ENCODE peak calls at places on chromosomes 7 and 10, in nine cellular contexts. T, G, L, N, V, I, Q, E and S are unnamed samples.
A peak's percentile ranks its signal among the peaks of the same experiment; 100 is the strongest.

GRCh38 chr7:135168001-135168400 is 2.5 kb downstream of the CYREN start:
- DNase-seq in N (no peak), L (no peak), E (no peak), G (no peak), T (no peak), V (no peak), Q (no peak), I (no peak), S (no peak)

GRCh38 chr10:31381171-31381570 is 62.2 kb downstream of the ZEB1 start:
- DNase-seq in L (no peak), V (no peak), Q (no peak), G (no peak), N (no peak), E (no peak), I (no peak), T (no peak), S (no peak)

GRCh38 chr7:26658080-26658697 is 206.2 kb downstream of the SKAP2 start:
- DNase-seq in E (no peak), T (no peak), G (peak; percentile 92), L (no peak), V (no peak), I (peak; percentile 66), Q (no peak), N (no peak), S (peak; percentile 57)

GRCh38 chr7:142000244-142000643 is 4.6 kb downstream of the MGAM start:
- DNase-seq in T (peak; percentile 50), L (no peak), V (no peak), G (no peak), E (no peak), N (no peak), I (no peak), Q (no peak), S (no peak)

GRCh38 chr10:47040041-47040491 is 128.8 kb downstream of the PTPN20 start:
- DNase-seq in V (no peak), N (no peak), Q (no peak), T (no peak), I (no peak), G (no peak), L (no peak), E (no peak), S (no peak)

GRCh38 chr10:124386186-124387077 is 32.3 kb downstream of the OAT start:
- DNase-seq in Q (no peak), V (no peak), I (no peak), G (no peak), T (no peak), E (no peak), N (no peak), L (no peak), S (no peak)

GRCh38 chr7:137890449-137890916 is 43.7 kb upstream of the DGKI start:
- DNase-seq in I (no peak), N (no peak), L (no peak), V (no peak), Q (no peak), T (no peak), E (no peak), G (no peak), S (no peak)

GRCh38 chr7:138866353-138866752 is 68.4 kb upstream of the ATP6V0A4 start:
- DNase-seq in T (no peak), Q (no peak), E (no peak), G (no peak), V (no peak), N (no peak), I (no peak), L (no peak), S (no peak)

GRCh38 chr7:155203059-155203881 is 94.4 kb upstream of the INSIG1 start:
- DNase-seq in G (no peak), L (no peak), E (no peak), T (no peak), Q (no peak), V (no peak), N (no peak), I (no peak), S (no peak)

GRCh38 chr7:69775231-69775771 is 177.0 kb downstream of the AUTS2 start:
- DNase-seq in G (no peak), Q (no peak), E (no peak), I (no peak), V (peak; percentile 76), L (no peak), T (no peak), N (no peak), S (no peak)

GRCh38 chr10:106582291-106582690 is 582.2 kb downstream of the SORCS1 start:
- DNase-seq in E (peak; percentile 34), I (no peak), T (peak; percentile 47), N (no peak), L (peak; percentile 29), Q (no peak), V (no peak), G (no peak), S (no peak)

GRCh38 chr7:157282141-157282801 is 54.5 kb upstream of the DNAJB6 start:
- DNase-seq in I (no peak), V (no peak), N (no peak), T (peak; percentile 65), E (no peak), L (no peak), G (no peak), Q (no peak), S (no peak)

GRCh38 chr10:131725736-131726459 is 174.9 kb upstream of the PPP2R2D start:
- DNase-seq in N (no peak), Q (no peak), L (no peak), G (no peak), T (no peak), E (no peak), I (no peak), V (no peak), S (no peak)

GRCh38 chr7:116316838-116317612 is 106.7 kb downstream of the TES start:
- DNase-seq in L (peak; percentile 64), G (no peak), E (peak; percentile 99), T (peak; percentile 100), V (peak; percentile 99), N (no peak), Q (peak; percentile 95), I (no peak), S (peak; percentile 76)

GRCh38 chr10:12180221-12180974 is 15.3 kb downstream of the NUDT5 start:
- DNase-seq in L (no peak), Q (no peak), G (no peak), V (no peak), I (no peak), N (no peak), E (no peak), T (peak; percentile 19), S (no peak)

GRCh38 chr7:122528879-122529481 is 169.9 kb downstream of the RNF133 start:
- DNase-seq in L (peak; percentile 69), Q (peak; percentile 5), E (peak; percentile 37), V (peak; percentile 43), I (peak; percentile 30), G (peak; percentile 41), T (peak; percentile 57), N (no peak), S (peak; percentile 27)

GRCh38 chr7:51304729-51305128 is 11.9 kb downstream of the COBL start:
- DNase-seq in G (no peak), E (no peak), T (no peak), V (no peak), Q (no peak), N (no peak), L (no peak), I (no peak), S (no peak)

GRCh38 chr10:99633832-99634231 is 13.6 kb upstream of the SLC25A28 start:
- DNase-seq in E (no peak), I (no peak), G (no peak), T (no peak), V (no peak), Q (no peak), N (no peak), L (no peak), S (no peak)

GRCh38 chr7:99794585-99795502 is 10.9 kb upstream of the CYP3A4 start:
- DNase-seq in I (no peak), T (no peak), N (no peak), V (no peak), L (no peak), G (no peak), Q (no peak), E (no peak), S (no peak)

GRCh38 chr7:150307129-150307528 is 16.0 kb upstream of the LRRC61 start:
- DNase-seq in V (no peak), E (no peak), L (no peak), G (no peak), I (no peak), N (no peak), Q (no peak), T (no peak), S (no peak)

GRCh38 chr7:44796034-44796503 is 412 bp upstream of the PPIA start:
- DNase-seq in E (peak; percentile 36), V (peak; percentile 44), N (no peak), Q (no peak), I (peak; percentile 60), G (peak; percentile 64), L (peak; percentile 86), T (peak; percentile 47), S (peak; percentile 89)

GRCh38 chr10:3077506-3077905 is 10.2 kb downstream of the PFKP start:
- DNase-seq in T (no peak), N (no peak), V (no peak), L (peak; percentile 25), G (no peak), E (no peak), I (no peak), Q (no peak), S (no peak)

GRCh38 chr10:58898854-58899573 is 277.4 kb upstream of the PHYHIPL start:
- DNase-seq in V (no peak), N (no peak), Q (no peak), L (no peak), I (no peak), T (peak; percentile 62), E (no peak), G (no peak), S (no peak)

GRCh38 chr10:63375458-63375857 is 90.3 kb downstream of the JMJD1C start:
- DNase-seq in N (no peak), G (no peak), V (no peak), T (peak; percentile 33), I (no peak), Q (no peak), L (no peak), E (no peak), S (no peak)

GRCh38 chr7:138981332-138982203 is at the start of gene KIAA1549:
- DNase-seq in V (peak; percentile 71), N (peak; percentile 3), I (peak; percentile 77), Q (no peak), G (peak; percentile 62), T (peak; percentile 76), E (peak; percentile 64), L (peak; percentile 46), S (peak; percentile 14)

GRCh38 chr10:71124921-71125748 is 87.2 kb upstream of the UNC5B start:
- DNase-seq in N (no peak), I (no peak), G (no peak), V (no peak), T (no peak), Q (no peak), E (no peak), L (no peak), S (no peak)

GRCh38 chr10:18659784-18660561 is 742 bp downstream of the ARL5B start:
- DNase-seq in G (peak; percentile 0), I (no peak), N (no peak), Q (no peak), L (peak; percentile 92), V (peak; percentile 25), E (peak; percentile 31), T (peak; percentile 93), S (no peak)

GRCh38 chr10:5291501-5292195 is 73.1 kb upstream of the UCN3 start:
- DNase-seq in N (no peak), G (no peak), T (peak; percentile 96), Q (peak; percentile 76), E (peak; percentile 79), L (peak; percentile 32), V (peak; percentile 96), I (peak; percentile 92), S (no peak)

GRCh38 chr10:51063659-51064535 is 10.4 kb upstream of the PRKG1 start:
- DNase-seq in G (no peak), N (no peak), Q (no peak), E (peak; percentile 77), V (peak; percentile 63), L (peak; percentile 66), I (peak; percentile 5), T (peak; percentile 56), S (peak; percentile 12)

GRCh38 chr7:69845721-69846495 is 247.6 kb downstream of the AUTS2 start:
- DNase-seq in N (no peak), V (peak; percentile 26), Q (no peak), E (no peak), L (no peak), I (peak; percentile 20), G (no peak), T (no peak), S (no peak)

GRCh38 chr7:119228482-119228881 is 1004.0 kb downstream of the ANKRD7 start:
- DNase-seq in I (no peak), G (no peak), Q (no peak), V (no peak), T (peak; percentile 48), E (no peak), N (no peak), L (no peak), S (no peak)